ENCODE peak calls at places on chromosomes 12 and 14, in four cellular contexts. N is K562, O is HepG2, M is WTC11. Y is an unnamed sample.

GRCh38 chr12:34402899-34403705 is 380.8 kb downstream of the ALG10 start:
- DNase-seq in M (peak), O (no peak), N (peak), Y (peak)

GRCh38 chr14:97719931-97720330 is 922.7 kb downstream of the VRK1 start:
- DNase-seq in M (no peak), O (no peak), N (no peak), Y (no peak)

GRCh38 chr14:68786491-68787234 is 6.2 kb downstream of the ZFP36L1 start:
- DNase-seq in N (no peak), M (no peak), O (no peak), Y (no peak)

GRCh38 chr14:77067632-77068514 is 30.2 kb upstream of the CIPC start:
- DNase-seq in N (peak), M (peak), O (no peak), Y (peak)

GRCh38 chr12:7646178-7646475 is 19.6 kb downstream of the APOBEC1 start:
- DNase-seq in M (no peak), O (no peak), N (no peak), Y (no peak)

GRCh38 chr12:110591508-110592051 is 8.5 kb upstream of the PPTC7 start:
- DNase-seq in O (peak), N (no peak), M (no peak), Y (no peak)

GRCh38 chr12:29216797-29217583 is 67.9 kb downstream of the FAR2 start:
- DNase-seq in N (no peak), O (no peak), M (no peak), Y (no peak)

GRCh38 chr12:52208424-52209165 is 16.8 kb upstream of the KRT80 start:
- DNase-seq in N (no peak), M (no peak), O (no peak), Y (no peak)

GRCh38 chr14:102323102-102323501 is 3.6 kb downstream of the ZNF839 start:
- DNase-seq in N (no peak), O (peak), M (peak), Y (no peak)

GRCh38 chr12:112328411-112329124 is 53.7 kb downstream of the HECTD4 start:
- DNase-seq in M (no peak), O (no peak), N (no peak), Y (no peak)

GRCh38 chr12:75953312-75953906 is 78.2 kb downstream of the PHLDA1 start:
- DNase-seq in M (no peak), O (no peak), N (no peak), Y (no peak)

GRCh38 chr14:77007975-77008421 is 20.5 kb downstream of the IRF2BPL start:
- DNase-seq in O (no peak), N (no peak), M (no peak), Y (no peak)

GRCh38 chr14:34355584-34356266 is 106.3 kb downstream of the SPTSSA start:
- DNase-seq in M (no peak), N (no peak), O (peak), Y (no peak)

GRCh38 chr14:103549361-103550311 is 12.8 kb downstream of the BAG5 start:
- DNase-seq in N (no peak), O (peak), M (peak), Y (no peak)

GRCh38 chr14:73153272-73153671 is 17.0 kb downstream of the PSEN1 start:
- DNase-seq in N (no peak), M (no peak), O (no peak), Y (no peak)

GRCh38 chr14:34299360-34299759 is 162.7 kb downstream of the SPTSSA start:
- DNase-seq in O (no peak), N (no peak), M (no peak), Y (no peak)

GRCh38 chr12:2076196-2076570 is 23.4 kb downstream of the CACNA1C start:
- DNase-seq in O (no peak), M (no peak), N (no peak), Y (no peak)

GRCh38 chr12:112111931-112112330 is 3.3 kb upstream of the NAA25 start:
- DNase-seq in M (no peak), O (no peak), N (no peak), Y (no peak)

GRCh38 chr14:32560213-32560857 is 231.2 kb downstream of the AKAP6 start:
- DNase-seq in O (peak), M (peak), N (peak), Y (peak)

GRCh38 chr14:75430106-75430505 is 2.3 kb downstream of the JDP2 start:
- DNase-seq in M (no peak), O (no peak), N (no peak), Y (no peak)

GRCh38 chr12:16300706-16301105 is 23.2 kb upstream of the SLC15A5 start:
- DNase-seq in O (no peak), M (no peak), N (no peak), Y (no peak)

GRCh38 chr12:123832052-123832451 is 70.0 kb downstream of the DNAH10 start:
- DNase-seq in M (no peak), N (no peak), O (no peak), Y (no peak)

GRCh38 chr12:121748571-121749265 is 36.2 kb downstream of the TMEM120B start:
- DNase-seq in O (peak), N (peak), M (no peak), Y (peak)

GRCh38 chr12:132163911-132164288 is 19.6 kb downstream of the NOC4L start:
- DNase-seq in O (no peak), N (no peak), M (no peak), Y (no peak)

GRCh38 chr12:65900912-65901672 is 76.8 kb downstream of the HMGA2 start:
- DNase-seq in N (no peak), M (no peak), O (no peak), Y (no peak)

GRCh38 chr12:55051197-55051920 is 31.6 kb downstream of the NEUROD4 start:
- DNase-seq in O (no peak), N (no peak), M (peak), Y (no peak)
- TF ChIP-seq ELF4 in O (no peak), N (no peak), M (no peak), Y (no peak)

GRCh38 chr14:81435578-81436295 is 35.6 kb upstream of the STON2 start:
- DNase-seq in M (peak), N (peak), O (peak), Y (peak)
- TF ChIP-seq ELF4 in M (no peak), N (no peak), O (no peak), Y (no peak)

GRCh38 chr14:31029016-31029970 is 3.1 kb upstream of the STRN3 start:
- DNase-seq in N (no peak), O (no peak), M (no peak), Y (no peak)
- TF ChIP-seq ELF4 in N (no peak), O (no peak), M (no peak), Y (no peak)

GRCh38 chr12:127655691-127656090 is 611.3 kb upstream of the TMEM132C start:
- DNase-seq in N (no peak), O (no peak), M (no peak), Y (no peak)
- TF ChIP-seq ELF4 in N (no peak), O (no peak), M (no peak), Y (no peak)

DNA sequence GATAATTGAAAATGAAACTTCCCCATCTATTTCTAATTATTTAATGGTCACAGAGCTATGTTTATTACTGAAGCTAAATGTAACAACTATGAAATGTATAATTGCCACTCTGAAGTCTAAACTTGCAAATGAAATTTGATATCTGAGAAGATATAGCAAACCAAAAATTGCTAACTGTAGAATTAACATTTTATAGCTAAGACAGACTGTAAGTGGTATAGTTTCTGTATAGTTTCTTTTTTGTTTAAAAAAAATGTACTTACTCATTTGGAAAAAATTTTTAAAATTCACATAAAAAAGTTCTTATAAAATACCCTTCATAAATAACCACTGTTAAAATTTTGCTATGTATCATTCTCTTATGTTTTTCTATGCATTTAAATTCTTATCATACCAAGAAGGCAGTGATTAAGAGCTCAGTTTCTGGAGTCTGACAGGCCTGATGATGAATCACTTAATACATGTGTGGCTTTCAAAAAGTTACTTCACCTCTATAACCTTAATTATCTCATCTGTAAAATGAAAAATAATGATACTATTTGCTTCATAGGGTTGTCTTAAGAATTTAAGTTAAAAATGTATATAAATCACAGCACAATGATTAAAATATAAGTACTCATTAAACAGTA is 214.7 kb upstream of the GARIN2 start:
- DNase-seq in M (no peak), O (no peak), N (no peak), Y (no peak)
- TF ChIP-seq ELF4 in M (no peak), O (no peak), N (no peak), Y (no peak)

DNA sequence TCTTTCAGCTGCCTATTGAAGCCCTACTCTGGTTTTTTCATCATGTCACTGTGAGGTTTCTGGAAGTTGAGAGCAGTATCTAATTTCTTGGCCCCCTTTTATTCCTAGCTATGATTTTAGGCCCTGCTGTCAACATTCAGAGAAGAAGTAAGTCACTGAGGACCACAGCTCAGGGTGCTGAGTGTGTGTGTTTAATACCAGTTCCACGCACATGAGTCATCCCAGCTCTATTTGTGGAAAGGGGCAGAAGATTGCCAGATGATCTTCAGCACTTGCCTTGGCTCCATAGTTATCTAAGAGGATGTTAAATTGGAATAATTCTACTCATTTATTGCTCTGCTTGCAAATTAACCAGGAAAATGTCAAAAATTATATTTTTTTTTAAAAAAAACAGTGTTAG is 65.5 kb upstream of the SLC38A4 start:
- DNase-seq in M (no peak), O (no peak), N (no peak), Y (no peak)
- TF ChIP-seq ELF4 in M (no peak), O (no peak), N (no peak), Y (no peak)

GRCh38 chr14:25006961-25007795 is 42.8 kb downstream of the STXBP6 start:
- DNase-seq in N (no peak), M (no peak), O (peak), Y (peak)
- TF ChIP-seq ELF4 in N (no peak), M (no peak), O (no peak), Y (no peak)